ENCODE peak calls at places on chromosomes 11 and 22, in five cellular contexts. S, L, V, K and W are unnamed samples.

GRCh38 chr11:65420506-65421203 is 1.9 kb upstream of the NEAT1 start:
- DNase-seq in K (peak; percentile 10), L (no peak), V (no peak), S (no peak), W (no peak)

GRCh38 chr11:12066799-12067508 is 43.4 kb upstream of the MICAL2 start:
- DNase-seq in V (no peak), S (peak; percentile 93), L (no peak), K (peak; percentile 67), W (peak; percentile 93)

GRCh38 chr11:125381499-125381898 is 114.6 kb downstream of the FEZ1 start:
- DNase-seq in S (no peak), K (no peak), V (no peak), L (no peak), W (no peak)

GRCh38 chr22:36332623-36333331 is 55.0 kb downstream of the MYH9 start:
- DNase-seq in S (peak; percentile 59), L (no peak), V (peak; percentile 72), K (peak; percentile 55), W (peak; percentile 87)

GRCh38 chr11:3073029-3073435 is 15.8 kb upstream of the CARS1 start:
- DNase-seq in K (no peak), V (no peak), S (no peak), L (no peak), W (no peak)

GRCh38 chr11:14036495-14036894 is 74.0 kb downstream of the SPON1 start:
- DNase-seq in K (no peak), V (no peak), L (no peak), S (no peak), W (no peak)

GRCh38 chr11:73286240-73286810 is 14.2 kb downstream of the P2RY6 start:
- DNase-seq in S (no peak), L (no peak), K (no peak), V (no peak), W (no peak)

GRCh38 chr11:1844221-1845094 is 5.7 kb downstream of the TNNI2 start:
- DNase-seq in L (no peak), K (peak; percentile 67), S (peak; percentile 50), V (no peak), W (peak; percentile 63)

GRCh38 chr11:121321614-121322243 is 29.2 kb downstream of the SC5D start:
- DNase-seq in V (peak; percentile 26), S (peak; percentile 15), L (no peak), K (peak; percentile 49), W (peak; percentile 83)

GRCh38 chr22:40553014-40553579 is 83.4 kb downstream of the MRTFA start:
- DNase-seq in K (no peak), S (no peak), L (no peak), V (no peak), W (no peak)

GRCh38 chr11:1298695-1299492 is 10.5 kb downstream of the TOLLIP start:
- DNase-seq in K (peak; percentile 89), L (no peak), S (peak; percentile 76), V (peak; percentile 92), W (peak; percentile 92)

GRCh38 chr11:48101958-48102357 is 114.7 kb upstream of the OR4B1 start:
- DNase-seq in S (no peak), K (no peak), V (peak; percentile 52), L (no peak), W (no peak)

GRCh38 chr11:86577663-86578636 is 94.5 kb downstream of the ME3 start:
- DNase-seq in S (peak; percentile 86), K (peak; percentile 80), L (no peak), V (peak; percentile 41), W (no peak)

GRCh38 chr11:111737180-111737876 is 28.9 kb downstream of the PPP2R1B start:
- DNase-seq in V (no peak), L (no peak), K (no peak), S (no peak), W (no peak)

GRCh38 chr11:128422576-128423370 is 164.6 kb downstream of the ETS1 start:
- DNase-seq in K (peak; percentile 25), S (no peak), V (peak; percentile 62), L (no peak), W (peak; percentile 18)

GRCh38 chr22:23401910-23402274 is 178.2 kb downstream of the IGLL1 start:
- DNase-seq in K (no peak), V (no peak), L (no peak), S (no peak), W (no peak)

GRCh38 chr11:82775736-82776346 is 42.2 kb upstream of the FAM181B start:
- DNase-seq in V (peak; percentile 34), K (peak; percentile 40), L (peak; percentile 26), S (peak; percentile 40), W (peak; percentile 63)

GRCh38 chr11:36628765-36629199 is 30.7 kb upstream of the RAG2 start:
- DNase-seq in V (peak; percentile 52), S (no peak), K (no peak), L (no peak), W (no peak)

GRCh38 chr11:61961570-61962212 is 5.7 kb downstream of the FTH1 start:
- DNase-seq in L (no peak), K (peak; percentile 60), S (peak; percentile 72), V (peak; percentile 70), W (no peak)

GRCh38 chr11:124890701-124891389 is 6.8 kb downstream of the ROBO4 start:
- DNase-seq in L (no peak), V (no peak), K (no peak), S (no peak), W (no peak)

GRCh38 chr11:103608566-103608965 is 427.9 kb upstream of the DDI1 start:
- DNase-seq in S (no peak), V (no peak), L (no peak), K (no peak), W (no peak)

GRCh38 chr11:32487270-32487669 is 51.9 kb upstream of the WT1 start:
- DNase-seq in S (peak; percentile 39), V (no peak), L (no peak), K (no peak), W (peak; percentile 15)

GRCh38 chr11:77502501-77502900 is 28.6 kb upstream of the PAK1 start:
- DNase-seq in V (no peak), L (no peak), S (no peak), K (no peak), W (peak; percentile 50)

GRCh38 chr22:37225481-37225880 is 13.2 kb upstream of the SSTR3 start:
- DNase-seq in K (peak; percentile 35), S (peak; percentile 20), V (no peak), L (no peak), W (peak; percentile 47)

GRCh38 chr11:125348141-125348651 is 147.9 kb downstream of the FEZ1 start:
- DNase-seq in K (no peak), V (no peak), S (no peak), L (no peak), W (no peak)

GRCh38 chr22:24429411-24430365 is 2.3 kb downstream of the ADORA2A start:
- DNase-seq in K (no peak), L (no peak), V (no peak), S (no peak), W (peak; percentile 76)

GRCh38 chr11:1931791-1932480 is 12.4 kb downstream of the TNNT3 start:
- DNase-seq in K (no peak), S (no peak), V (no peak), L (no peak), W (no peak)

GRCh38 chr11:134050541-134051383 is 18.1 kb upstream of the JAM3 start:
- DNase-seq in V (peak; percentile 86), K (peak; percentile 80), L (peak; percentile 88), S (peak; percentile 33), W (peak; percentile 70)
- TF ChIP-seq POLR2A in V (peak; percentile 61), K (peak; percentile 60), L (no peak), S (no peak), W (no peak)

GRCh38 chr11:67615455-67616430 is 9.0 kb downstream of the NDUFV1 start:
- DNase-seq in S (peak; percentile 55), K (peak; percentile 55), V (peak; percentile 72), L (no peak), W (peak; percentile 70)
- TF ChIP-seq POLR2A in S (no peak), K (no peak), V (no peak), L (no peak), W (no peak)

GRCh38 chr22:19986410-19987341 is 29.9 kb downstream of the ARVCF start:
- DNase-seq in L (peak; percentile 100), S (peak; percentile 41), K (peak; percentile 83), V (peak; percentile 81), W (peak; percentile 75)
- TF ChIP-seq POLR2A in L (no peak), S (no peak), K (peak; percentile 56), V (peak; percentile 67), W (no peak)

GRCh38 chr11:71999813-72000590 is 1.3 kb downstream of the IL18BP start:
- DNase-seq in L (no peak), S (no peak), K (no peak), V (no peak), W (no peak)
- TF ChIP-seq POLR2A in L (no peak), S (no peak), K (no peak), V (no peak), W (no peak)

GRCh38 chr11:69133251-69133650 is 22.5 kb upstream of the SMIM38 start:
- DNase-seq in S (no peak), L (no peak), K (no peak), V (no peak), W (no peak)

GRCh38 chr11:69137148-69137844 is 18.4 kb upstream of the SMIM38 start:
- DNase-seq in S (no peak), V (no peak), K (no peak), L (no peak), W (no peak)

GRCh38 chr11:69135420-69136363 is 20.0 kb upstream of the SMIM38 start:
- DNase-seq in L (no peak), K (no peak), V (no peak), S (no peak), W (no peak)

GRCh38 chr11:69136471-69136870 is 19.3 kb upstream of the SMIM38 start:
- DNase-seq in S (no peak), K (no peak), L (no peak), V (no peak), W (no peak)

GRCh38 chr11:69134957-69135356 is 20.8 kb upstream of the SMIM38 start:
- DNase-seq in V (no peak), K (no peak), S (no peak), L (no peak), W (no peak)
- TF ChIP-seq POLR2A in V (no peak), K (no peak), S (no peak), L (no peak), W (no peak)

GRCh38 chr22:49948958-49949913 is 11.3 kb upstream of the PIM3 start:
- DNase-seq in S (peak; percentile 74), V (peak; percentile 95), K (peak; percentile 93), L (no peak), W (no peak)
- TF ChIP-seq POLR2A in S (no peak), V (peak; percentile 98), K (peak; percentile 99), L (no peak), W (no peak)

DNA sequence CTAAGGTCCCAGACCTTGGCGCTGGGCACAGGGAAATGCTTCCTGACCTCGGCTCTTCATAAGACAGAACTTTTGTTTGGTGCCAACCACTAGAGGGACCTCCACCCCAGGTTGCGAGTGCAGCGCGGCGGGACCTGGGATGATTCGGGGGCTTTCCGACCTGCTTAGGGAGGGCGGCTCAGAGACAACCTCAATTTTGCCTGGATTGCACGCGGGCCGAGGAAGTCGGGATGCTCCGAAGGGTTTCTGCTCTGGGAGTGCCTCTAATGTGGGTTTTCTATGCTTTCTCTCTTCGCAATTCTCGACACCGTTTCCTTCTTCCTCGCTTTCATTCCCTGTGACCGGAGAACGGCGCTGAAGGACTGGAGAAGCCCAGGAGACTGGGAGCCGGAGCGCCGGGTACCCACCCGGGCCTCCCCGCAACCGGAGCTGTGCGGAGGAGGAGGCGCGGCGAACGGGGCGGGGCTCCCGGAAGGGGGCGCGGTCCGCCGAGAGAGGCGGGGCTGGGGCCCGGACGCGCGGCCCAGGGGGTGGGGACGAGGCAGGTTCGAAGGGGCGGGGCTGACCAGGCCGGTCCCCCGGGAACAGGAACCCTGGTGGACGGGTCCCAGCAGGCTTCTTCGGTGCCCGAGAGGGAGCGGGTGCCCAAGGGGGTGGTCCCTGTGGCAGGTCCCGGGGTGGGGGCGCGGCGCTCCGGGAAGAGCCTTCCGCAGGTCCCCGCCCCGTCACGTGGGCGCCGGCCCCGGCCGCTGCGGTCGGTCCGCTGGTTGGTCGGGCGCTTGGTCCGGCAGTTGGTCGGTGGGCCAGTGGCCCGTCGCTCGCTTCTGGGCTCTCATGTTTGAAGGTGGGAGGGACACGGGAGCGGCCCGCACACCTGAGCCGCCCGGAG is at the start of gene PPFIBP2:
- DNase-seq in S (peak; percentile 73), K (peak; percentile 91), L (peak; percentile 86), V (peak; percentile 89), W (peak; percentile 90)
- TF ChIP-seq POLR2A in S (no peak), K (peak; percentile 64), L (peak; percentile 53), V (peak; percentile 67), W (peak; percentile 74)